ENCODE peak calls at places on chromosomes 16 and 17, in ten cellular contexts. One of them, this sample, is unnamed.

GRCh38 chr16:81036751-81037350 is 1.2 kb downstream of the ATMIN start:
- DNase-seq in CD8-positive, alpha-beta T cell: no peak
- DNase-seq in HepG2: peak
- DNase-seq in tibial artery: no peak
- DNase-seq in mammary epithelial cell: peak
- DNase-seq in gastrocnemius medialis: no peak
- DNase-seq in stomach: no peak
- DNase-seq in sigmoid colon: no peak
- DNase-seq in H1: no peak
- DNase-seq in H9: no peak
- DNase-seq in this sample: no peak

GRCh38 chr16:88505405-88506082 is 52.5 kb downstream of the ZFPM1 start:
- DNase-seq in mammary epithelial cell: peak
- DNase-seq in CD8-positive, alpha-beta T cell: peak
- DNase-seq in H9: peak
- DNase-seq in sigmoid colon: no peak
- DNase-seq in stomach: peak
- DNase-seq in HepG2: peak
- DNase-seq in tibial artery: no peak
- DNase-seq in gastrocnemius medialis: peak
- DNase-seq in H1: peak
- DNase-seq in this sample: no peak

GRCh38 chr16:81639931-81640680 is 139.0 kb upstream of the PLCG2 start:
- DNase-seq in mammary epithelial cell: no peak
- DNase-seq in gastrocnemius medialis: no peak
- DNase-seq in CD8-positive, alpha-beta T cell: no peak
- DNase-seq in H1: no peak
- DNase-seq in sigmoid colon: no peak
- DNase-seq in stomach: no peak
- DNase-seq in H9: no peak
- DNase-seq in tibial artery: no peak
- DNase-seq in HepG2: no peak
- DNase-seq in this sample: no peak

GRCh38 chr16:11179569-11179968 is 76.4 kb downstream of the SOCS1 start:
- DNase-seq in mammary epithelial cell: no peak
- DNase-seq in H9: no peak
- DNase-seq in gastrocnemius medialis: no peak
- DNase-seq in tibial artery: no peak
- DNase-seq in sigmoid colon: no peak
- DNase-seq in CD8-positive, alpha-beta T cell: no peak
- DNase-seq in HepG2: no peak
- DNase-seq in stomach: no peak
- DNase-seq in H1: no peak
- DNase-seq in this sample: no peak

GRCh38 chr17:65814418-65814817 is 253.0 kb upstream of the AXIN2 start:
- DNase-seq in CD8-positive, alpha-beta T cell: no peak
- DNase-seq in tibial artery: no peak
- DNase-seq in H9: no peak
- DNase-seq in H1: no peak
- DNase-seq in sigmoid colon: no peak
- DNase-seq in mammary epithelial cell: no peak
- DNase-seq in gastrocnemius medialis: no peak
- DNase-seq in HepG2: no peak
- DNase-seq in stomach: no peak
- DNase-seq in this sample: no peak

GRCh38 chr17:69716571-69716970 is 302.1 kb downstream of the MAP2K6 start:
- DNase-seq in tibial artery: no peak
- DNase-seq in gastrocnemius medialis: no peak
- DNase-seq in H9: no peak
- DNase-seq in HepG2: no peak
- DNase-seq in sigmoid colon: no peak
- DNase-seq in stomach: no peak
- DNase-seq in H1: no peak
- DNase-seq in mammary epithelial cell: no peak
- DNase-seq in CD8-positive, alpha-beta T cell: no peak
- DNase-seq in this sample: no peak

GRCh38 chr17:81837641-81838040 is 2.8 kb upstream of the PPP1R27 start:
- DNase-seq in mammary epithelial cell: no peak
- DNase-seq in H9: no peak
- DNase-seq in gastrocnemius medialis: peak
- DNase-seq in sigmoid colon: no peak
- DNase-seq in HepG2: peak
- DNase-seq in H1: no peak
- DNase-seq in CD8-positive, alpha-beta T cell: no peak
- DNase-seq in tibial artery: no peak
- DNase-seq in stomach: no peak
- DNase-seq in this sample: no peak

GRCh38 chr16:8797364-8798173 is at the start of the genes PMM2 and TMEM186:
- DNase-seq in H9: peak
- DNase-seq in gastrocnemius medialis: peak
- DNase-seq in sigmoid colon: peak
- DNase-seq in CD8-positive, alpha-beta T cell: peak
- DNase-seq in stomach: peak
- DNase-seq in tibial artery: peak
- DNase-seq in mammary epithelial cell: peak
- DNase-seq in H1: peak
- DNase-seq in HepG2: peak
- DNase-seq in this sample: peak

GRCh38 chr17:40433551-40434384 is 9.5 kb upstream of the IGFBP4 start:
- DNase-seq in HepG2: no peak
- DNase-seq in tibial artery: peak
- DNase-seq in gastrocnemius medialis: no peak
- DNase-seq in H9: peak
- DNase-seq in stomach: no peak
- DNase-seq in CD8-positive, alpha-beta T cell: no peak
- DNase-seq in sigmoid colon: peak
- DNase-seq in mammary epithelial cell: no peak
- DNase-seq in H1: peak
- DNase-seq in this sample: no peak

GRCh38 chr16:27429330-27429871 is 27.4 kb downstream of the IL21R start:
- DNase-seq in H1: peak
- DNase-seq in gastrocnemius medialis: no peak
- DNase-seq in CD8-positive, alpha-beta T cell: no peak
- DNase-seq in HepG2: no peak
- DNase-seq in sigmoid colon: peak
- DNase-seq in stomach: no peak
- DNase-seq in tibial artery: no peak
- DNase-seq in mammary epithelial cell: no peak
- DNase-seq in H9: no peak
- DNase-seq in this sample: no peak

GRCh38 chr16:56332464-56333079 is 92.8 kb downstream of the AMFR start:
- DNase-seq in stomach: peak
- DNase-seq in tibial artery: no peak
- DNase-seq in gastrocnemius medialis: peak
- DNase-seq in CD8-positive, alpha-beta T cell: no peak
- DNase-seq in H9: peak
- DNase-seq in HepG2: peak
- DNase-seq in mammary epithelial cell: peak
- DNase-seq in H1: peak
- DNase-seq in sigmoid colon: no peak
- DNase-seq in this sample: no peak

GRCh38 chr17:58247511-58248363 is 9.4 kb downstream of the LPO start:
- DNase-seq in H1: no peak
- DNase-seq in gastrocnemius medialis: no peak
- DNase-seq in H9: no peak
- DNase-seq in mammary epithelial cell: no peak
- DNase-seq in stomach: no peak
- DNase-seq in CD8-positive, alpha-beta T cell: no peak
- DNase-seq in HepG2: no peak
- DNase-seq in tibial artery: no peak
- DNase-seq in sigmoid colon: no peak
- DNase-seq in this sample: no peak

GRCh38 chr17:28724500-28725165 is 1.4 kb downstream of the TLCD1 start:
- DNase-seq in tibial artery: no peak
- DNase-seq in HepG2: no peak
- DNase-seq in H9: no peak
- DNase-seq in sigmoid colon: no peak
- DNase-seq in gastrocnemius medialis: no peak
- DNase-seq in H1: no peak
- DNase-seq in stomach: no peak
- DNase-seq in mammary epithelial cell: no peak
- DNase-seq in CD8-positive, alpha-beta T cell: no peak
- DNase-seq in this sample: no peak

GRCh38 chr17:75684924-75685323 is 17.8 kb downstream of the SAP30BP start:
- DNase-seq in gastrocnemius medialis: no peak
- DNase-seq in H9: no peak
- DNase-seq in mammary epithelial cell: peak
- DNase-seq in stomach: peak
- DNase-seq in tibial artery: no peak
- DNase-seq in HepG2: no peak
- DNase-seq in CD8-positive, alpha-beta T cell: no peak
- DNase-seq in H1: no peak
- DNase-seq in sigmoid colon: peak
- DNase-seq in this sample: no peak

GRCh38 chr17:43388198-43389021 is 10.4 kb upstream of the ARL4D start:
- DNase-seq in H1: peak
- DNase-seq in H9: peak
- DNase-seq in CD8-positive, alpha-beta T cell: peak
- DNase-seq in HepG2: peak
- DNase-seq in stomach: peak
- DNase-seq in tibial artery: peak
- DNase-seq in gastrocnemius medialis: peak
- DNase-seq in sigmoid colon: peak
- DNase-seq in mammary epithelial cell: peak
- DNase-seq in this sample: peak

GRCh38 chr17:79658811-79659207 is 48.0 kb upstream of the RBFOX3 start:
- DNase-seq in H1: peak
- DNase-seq in gastrocnemius medialis: no peak
- DNase-seq in mammary epithelial cell: no peak
- DNase-seq in stomach: no peak
- DNase-seq in H9: peak
- DNase-seq in CD8-positive, alpha-beta T cell: no peak
- DNase-seq in tibial artery: no peak
- DNase-seq in sigmoid colon: peak
- DNase-seq in HepG2: peak
- DNase-seq in this sample: no peak

GRCh38 chr17:68298601-68299000 is 7.3 kb downstream of the ARSG start:
- DNase-seq in tibial artery: no peak
- DNase-seq in sigmoid colon: no peak
- DNase-seq in stomach: no peak
- DNase-seq in gastrocnemius medialis: no peak
- DNase-seq in mammary epithelial cell: no peak
- DNase-seq in H9: no peak
- DNase-seq in CD8-positive, alpha-beta T cell: no peak
- DNase-seq in H1: no peak
- DNase-seq in HepG2: no peak
- DNase-seq in this sample: no peak
- H3K27ac ChIP-seq in tibial artery: no peak
- H3K27ac ChIP-seq in sigmoid colon: no peak
- H3K27ac ChIP-seq in stomach: no peak
- H3K27ac ChIP-seq in gastrocnemius medialis: no peak
- H3K27ac ChIP-seq in mammary epithelial cell: no peak
- H3K27ac ChIP-seq in H9: no peak
- H3K27ac ChIP-seq in CD8-positive, alpha-beta T cell: no peak
- H3K27ac ChIP-seq in H1: no peak
- H3K27ac ChIP-seq in HepG2: no peak
- H3K27ac ChIP-seq in this sample: no peak

DNA sequence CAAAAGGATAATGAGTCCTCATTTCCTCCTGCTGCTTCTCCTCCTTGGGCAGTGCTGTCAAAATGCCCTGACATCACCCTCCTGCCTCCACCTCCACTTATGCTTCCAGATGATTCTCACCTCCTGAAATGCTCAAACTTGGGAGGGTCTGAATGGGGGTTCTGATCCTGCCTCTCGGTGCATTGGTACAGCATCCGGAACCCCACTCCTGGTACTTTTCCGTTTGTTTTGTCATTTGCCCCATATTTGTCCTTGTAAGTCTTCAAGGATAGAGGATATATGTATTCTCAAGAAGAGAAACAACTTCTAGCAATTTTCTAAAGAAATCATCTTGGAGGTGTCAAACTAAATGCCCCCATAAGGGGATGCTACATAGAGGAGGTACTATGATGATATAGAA is 148.3 kb downstream of the SHISA9 start:
- DNase-seq in CD8-positive, alpha-beta T cell: no peak
- DNase-seq in HepG2: no peak
- DNase-seq in stomach: no peak
- DNase-seq in H1: no peak
- DNase-seq in sigmoid colon: no peak
- DNase-seq in tibial artery: no peak
- DNase-seq in gastrocnemius medialis: no peak
- DNase-seq in H9: no peak
- DNase-seq in mammary epithelial cell: no peak
- DNase-seq in this sample: no peak
- H3K27ac ChIP-seq in CD8-positive, alpha-beta T cell: no peak
- H3K27ac ChIP-seq in HepG2: no peak
- H3K27ac ChIP-seq in stomach: no peak
- H3K27ac ChIP-seq in H1: no peak
- H3K27ac ChIP-seq in sigmoid colon: no peak
- H3K27ac ChIP-seq in tibial artery: no peak
- H3K27ac ChIP-seq in gastrocnemius medialis: no peak
- H3K27ac ChIP-seq in H9: no peak
- H3K27ac ChIP-seq in mammary epithelial cell: no peak
- H3K27ac ChIP-seq in this sample: no peak

GRCh38 chr17:73231363-73231762 is 30.3 kb downstream of the CPSF4L start:
- DNase-seq in sigmoid colon: no peak
- DNase-seq in mammary epithelial cell: peak
- DNase-seq in HepG2: no peak
- DNase-seq in stomach: no peak
- DNase-seq in tibial artery: no peak
- DNase-seq in CD8-positive, alpha-beta T cell: no peak
- DNase-seq in H1: no peak
- DNase-seq in gastrocnemius medialis: no peak
- DNase-seq in H9: no peak
- DNase-seq in this sample: no peak
- H3K27ac ChIP-seq in sigmoid colon: peak
- H3K27ac ChIP-seq in mammary epithelial cell: peak
- H3K27ac ChIP-seq in HepG2: peak
- H3K27ac ChIP-seq in stomach: peak
- H3K27ac ChIP-seq in tibial artery: peak
- H3K27ac ChIP-seq in CD8-positive, alpha-beta T cell: peak
- H3K27ac ChIP-seq in H1: peak
- H3K27ac ChIP-seq in gastrocnemius medialis: peak
- H3K27ac ChIP-seq in H9: no peak
- H3K27ac ChIP-seq in this sample: peak

DNA sequence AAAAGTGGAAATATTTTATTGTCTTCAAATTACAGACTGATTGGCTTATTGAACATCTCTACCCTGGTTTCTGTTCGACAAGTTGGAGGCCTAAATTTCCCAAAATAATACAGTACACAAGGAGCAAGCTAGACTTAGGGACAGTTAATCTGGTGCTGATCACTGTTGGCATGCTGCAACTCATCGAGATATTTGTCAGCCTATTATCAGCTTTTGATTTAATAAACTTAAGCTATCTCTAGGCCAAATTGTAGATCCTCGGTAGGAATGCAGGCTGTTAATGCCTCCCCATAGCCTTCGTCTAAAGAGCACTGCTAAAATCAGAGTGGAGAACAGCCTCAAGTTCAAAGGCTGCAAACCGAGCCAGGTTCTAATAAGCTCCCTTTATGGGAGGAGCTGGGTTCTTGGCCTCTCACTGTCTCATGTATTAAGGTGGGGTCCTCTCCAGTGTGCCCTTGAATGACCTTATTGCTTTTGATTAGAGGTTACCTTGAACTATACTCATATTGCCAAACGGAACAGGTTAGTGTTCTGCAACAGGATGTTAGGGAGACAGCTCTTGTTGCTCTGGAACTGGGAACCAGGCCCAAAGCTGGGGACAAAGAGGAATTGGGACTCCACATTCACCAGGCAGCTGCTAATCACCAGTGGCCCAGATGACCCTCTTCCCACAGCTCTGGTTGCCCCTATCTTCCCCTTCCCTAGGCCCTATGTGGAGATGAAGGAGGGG is 69.5 kb upstream of the NOL11 start:
- DNase-seq in CD8-positive, alpha-beta T cell: no peak
- DNase-seq in HepG2: peak
- DNase-seq in stomach: no peak
- DNase-seq in mammary epithelial cell: no peak
- DNase-seq in H9: no peak
- DNase-seq in tibial artery: no peak
- DNase-seq in H1: no peak
- DNase-seq in sigmoid colon: no peak
- DNase-seq in gastrocnemius medialis: no peak
- DNase-seq in this sample: no peak
- H3K27ac ChIP-seq in CD8-positive, alpha-beta T cell: no peak
- H3K27ac ChIP-seq in HepG2: peak
- H3K27ac ChIP-seq in stomach: peak
- H3K27ac ChIP-seq in mammary epithelial cell: no peak
- H3K27ac ChIP-seq in H9: no peak
- H3K27ac ChIP-seq in tibial artery: no peak
- H3K27ac ChIP-seq in H1: no peak
- H3K27ac ChIP-seq in sigmoid colon: no peak
- H3K27ac ChIP-seq in gastrocnemius medialis: no peak
- H3K27ac ChIP-seq in this sample: no peak